ENCODE peak calls at places on chromosomes 5 and 9, in six cellular contexts. Z is NCI-H510A; I is NCI-H1105 treated with DMSO at 0.1 percent for 48 hours; O is right cardiac atrium; C is Karpas-422; W is CD4-positive, alpha-beta T cell. L is an unnamed sample.
A peak's percentile ranks its signal among the peaks of the same experiment; 100 is the strongest.

GRCh38 chr5:118956727-118957126 is 31.6 kb downstream of the DTWD2 start:
- DNase-seq in Z (no peak), I (no peak), O (no peak), C (peak; percentile 62), W (no peak), L (peak; percentile 16)

GRCh38 chr5:112820246-112820645 is 40.8 kb upstream of the SRP19 start:
- DNase-seq in Z (no peak), I (no peak), O (no peak), C (no peak), W (no peak), L (no peak)

GRCh38 chr9:90423661-90424193 is 218.9 kb downstream of the DIRAS2 start:
- DNase-seq in Z (no peak), I (no peak), O (no peak), C (no peak), W (no peak), L (no peak)

GRCh38 chr5:28517691-28518090 is 1479.3 kb upstream of the CDH9 start:
- DNase-seq in Z (no peak), I (no peak), O (no peak), C (no peak), W (no peak), L (no peak)

GRCh38 chr5:119966028-119966427 is 336.7 kb downstream of the FAM170A start:
- DNase-seq in Z (no peak), I (no peak), O (no peak), C (no peak), W (no peak), L (no peak)

GRCh38 chr5:14523243-14524034 is 58.2 kb upstream of the OTULINL start:
- DNase-seq in Z (no peak), I (no peak), O (no peak), C (no peak), W (no peak), L (no peak)

GRCh38 chr9:112820886-112821285 is 69.8 kb downstream of the SLC46A2 start:
- DNase-seq in Z (no peak), I (no peak), O (no peak), C (no peak), W (no peak), L (no peak)

GRCh38 chr5:126430631-126431030 is 7.4 kb downstream of the GRAMD2B start:
- DNase-seq in Z (no peak), I (no peak), O (no peak), C (no peak), W (no peak), L (no peak)

L was measured in OCI-LY7.